ENCODE peak calls at places on chromosomes 1 and 21, in eight cellular contexts. Z is HCT116, V is K562, O is A549, J is GM23338, K is HepG2, S is GM12878, M is Panc1. Y is an unnamed sample.

GRCh38 chr1:2342384-2343022 is 48.9 kb downstream of the MORN1 start:
- DNase-seq in V (no peak), O (no peak), K (no peak), S (no peak), M (no peak), J (no peak), Z (no peak), Y (no peak)

GRCh38 chr1:29575277-29575676 is 339.0 kb downstream of the PTPRU start:
- DNase-seq in J (no peak), Z (no peak), O (no peak), V (no peak), S (no peak), K (no peak), M (no peak), Y (no peak)

GRCh38 chr1:24319962-24320361 is 805 bp downstream of the GRHL3 start:
- DNase-seq in M (no peak), V (no peak), Z (no peak), S (no peak), J (no peak), K (no peak), O (no peak), Y (no peak)

GRCh38 chr1:16138772-16139221 is 17.1 kb downstream of the EPHA2 start:
- DNase-seq in V (no peak), K (no peak), Z (no peak), O (no peak), S (no peak), J (no peak), M (no peak), Y (no peak)

GRCh38 chr1:59367269-59368006 is 70.5 kb downstream of the FGGY start:
- DNase-seq in S (no peak), J (no peak), K (no peak), Z (no peak), M (no peak), O (no peak), V (no peak), Y (peak)

GRCh38 chr1:110291241-110292030 is 47.7 kb upstream of the RBM15 start:
- DNase-seq in S (no peak), M (no peak), Z (no peak), O (no peak), J (no peak), V (no peak), K (no peak), Y (no peak)

GRCh38 chr1:225580180-225581099 is 72.5 kb downstream of the ENAH start:
- DNase-seq in O (no peak), S (no peak), K (no peak), J (no peak), Z (no peak), V (no peak), M (no peak), Y (no peak)

GRCh38 chr1:21254335-21254951 is 35.8 kb downstream of the ECE1 start:
- DNase-seq in M (no peak), K (no peak), V (no peak), O (no peak), Z (no peak), S (no peak), J (no peak), Y (no peak)

GRCh38 chr1:113804421-113805255 is 7.6 kb downstream of the RSBN1 start:
- DNase-seq in J (no peak), V (peak), S (no peak), O (peak), M (no peak), Z (peak), K (peak), Y (no peak)

GRCh38 chr1:210944255-210944654 is 189.7 kb downstream of the KCNH1 start:
- DNase-seq in K (no peak), V (no peak), S (no peak), Z (no peak), M (no peak), J (no peak), O (no peak), Y (no peak)

GRCh38 chr1:37845049-37845646 is 14.2 kb downstream of the MTF1 start:
- DNase-seq in J (no peak), S (no peak), M (no peak), Z (no peak), K (no peak), V (no peak), O (no peak), Y (no peak)

GRCh38 chr1:47709302-47710074 is 271.6 kb downstream of the FOXD2 start:
- DNase-seq in O (peak), M (no peak), K (no peak), J (peak), Z (no peak), S (no peak), V (peak), Y (no peak)

GRCh38 chr1:23825762-23826522 is 713 bp upstream of the HMGCL start:
- DNase-seq in V (no peak), M (no peak), S (peak), Z (no peak), K (no peak), O (no peak), J (no peak), Y (no peak)

GRCh38 chr1:111541721-111542120 is 38.3 kb upstream of the ADORA3 start:
- DNase-seq in O (no peak), M (no peak), J (peak), V (no peak), S (no peak), Z (no peak), K (peak), Y (no peak)

GRCh38 chr1:20936621-20937020 is 149.5 kb upstream of the HP1BP3 start:
- DNase-seq in Z (no peak), J (no peak), S (no peak), O (no peak), M (no peak), K (no peak), V (no peak), Y (no peak)

GRCh38 chr1:228647523-228648444 is 87.5 kb upstream of the RHOU start:
- DNase-seq in M (peak), S (no peak), K (peak), J (peak), Z (peak), O (peak), V (peak), Y (peak)

GRCh38 chr1:154536570-154536969 is 21.9 kb downstream of the UBE2Q1 start:
- DNase-seq in M (no peak), Z (no peak), V (no peak), J (no peak), O (no peak), S (no peak), K (no peak), Y (no peak)

GRCh38 chr1:165298081-165298820 is 58.3 kb downstream of the LMX1A start:
- DNase-seq in O (no peak), Z (no peak), J (peak), V (no peak), K (no peak), M (no peak), S (no peak), Y (no peak)

GRCh38 chr21:41167348-41168342 is at the start of gene BACE2:
- DNase-seq in O (peak), M (no peak), K (no peak), S (no peak), Z (no peak), J (peak), V (peak), Y (peak)

GRCh38 chr1:154730251-154730650 is 122.3 kb upstream of the ADAR start:
- DNase-seq in J (peak), O (peak), S (no peak), V (no peak), Z (no peak), K (no peak), M (no peak), Y (no peak)

GRCh38 chr21:35394049-35394448 is 344.9 kb upstream of the RUNX1 start:
- DNase-seq in M (no peak), K (no peak), Z (no peak), S (no peak), O (no peak), V (no peak), J (no peak), Y (no peak)

GRCh38 chr1:184940226-184940625 is 34.1 kb downstream of the NIBAN1 start:
- DNase-seq in O (no peak), M (no peak), Z (no peak), J (no peak), K (no peak), V (no peak), S (no peak), Y (no peak)

GRCh38 chr1:47931395-47931794 is 65.8 kb downstream of the TRABD2B start:
- DNase-seq in V (peak), S (no peak), K (peak), Z (peak), J (peak), O (no peak), M (no peak), Y (peak)

GRCh38 chr21:36776981-36777617 is 78.2 kb downstream of the SIM2 start:
- DNase-seq in J (no peak), K (no peak), Z (no peak), M (no peak), S (no peak), V (no peak), O (no peak), Y (no peak)

GRCh38 chr1:5927506-5928370 is 64.5 kb downstream of the NPHP4 start:
- DNase-seq in O (no peak), Z (no peak), J (no peak), M (no peak), K (no peak), S (no peak), V (no peak), Y (no peak)

GRCh38 chr1:4494558-4494957 is 159.9 kb upstream of the AJAP1 start:
- DNase-seq in M (no peak), O (peak), S (no peak), K (no peak), Z (no peak), V (peak), J (no peak), Y (no peak)

GRCh38 chr1:12515234-12515633 is 102.8 kb downstream of the DHRS3 start:
- DNase-seq in M (no peak), K (no peak), Z (no peak), J (no peak), S (no peak), O (no peak), V (no peak), Y (no peak)

DNA sequence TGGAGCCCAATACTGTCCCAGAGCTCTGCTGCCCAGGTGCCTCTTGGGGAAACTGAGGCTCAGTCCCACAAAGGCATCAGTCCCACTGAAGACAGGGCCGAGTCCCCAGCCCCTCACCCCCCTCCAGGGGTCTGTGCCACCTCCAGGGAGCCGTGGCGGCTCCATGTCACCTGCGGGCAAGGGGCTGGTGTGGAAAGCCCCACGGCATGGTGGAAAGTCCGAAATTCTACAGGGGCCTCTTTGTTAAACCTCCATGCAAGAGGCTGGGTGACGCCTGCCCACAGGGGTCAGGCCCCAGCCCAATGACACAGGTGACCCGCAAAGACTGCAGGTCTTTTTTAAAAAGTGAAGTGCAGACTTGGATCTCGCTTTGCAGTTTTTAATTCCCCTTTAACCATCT is 3.3 kb upstream of the AIRE start:
- DNase-seq in S (no peak), V (no peak), M (no peak), J (no peak), O (no peak), Z (no peak), K (no peak), Y (no peak)
- H3K4me3 ChIP-seq in S (no peak), V (no peak), M (no peak), J (no peak), O (no peak), Z (no peak), K (no peak), Y (no peak)

GRCh38 chr1:10519016-10519417 is 44.3 kb downstream of the PEX14 start:
- DNase-seq in S (no peak), V (no peak), K (peak), M (no peak), Z (no peak), O (no peak), J (peak), Y (no peak)
- TF ChIP-seq REST in S (no peak), V (no peak), K (no peak), M (no peak), Z (no peak), O (no peak), J (no peak), Y (no peak)

GRCh38 chr1:94425821-94426484 is 7.8 kb downstream of the ABCD3 start:
- DNase-seq in V (no peak), M (no peak), K (peak), S (no peak), Z (no peak), J (no peak), O (no peak), Y (no peak)
- TF ChIP-seq CTCF in V (no peak), M (no peak), K (no peak), S (no peak), Z (no peak), J (no peak), O (no peak), Y (no peak)

GRCh38 chr1:162720996-162721395 is 69.5 kb upstream of the HSD17B7 start:
- DNase-seq in S (no peak), O (no peak), V (no peak), K (no peak), Z (no peak), M (no peak), J (no peak), Y (no peak)
- H3K4me3 ChIP-seq in S (no peak), O (no peak), V (no peak), K (no peak), Z (no peak), M (no peak), J (no peak), Y (no peak)

DNA sequence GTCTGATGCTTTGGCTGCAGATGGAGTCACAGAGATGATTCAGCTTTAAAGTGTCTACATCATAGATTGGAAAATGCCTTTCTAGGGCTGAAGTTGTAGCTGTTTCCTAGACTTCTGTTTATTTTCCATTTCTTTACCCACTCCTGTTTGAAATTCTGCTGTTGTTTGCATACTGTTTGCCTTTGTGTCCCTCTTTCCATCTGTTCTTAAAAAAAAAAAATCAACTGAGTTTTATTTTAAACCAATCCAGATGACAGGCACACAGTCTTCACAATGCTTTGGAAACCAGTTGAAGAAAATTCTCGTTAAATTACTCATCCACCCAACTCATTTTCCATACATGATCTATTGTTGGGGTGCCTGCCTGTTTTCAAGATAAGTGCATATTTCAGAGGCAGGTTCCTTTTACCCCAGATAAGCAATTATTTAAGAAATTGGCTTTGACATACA is 245.9 kb downstream of the DISC1 start:
- DNase-seq in J (no peak), M (no peak), K (no peak), Z (no peak), O (no peak), S (no peak), V (no peak), Y (no peak)
- TF ChIP-seq REST in J (no peak), M (no peak), K (no peak), Z (no peak), O (no peak), S (no peak), V (no peak), Y (no peak)